ENCODE peak calls at places on chromosomes 5 and 9, in nine cellular contexts. N, J, U, X, B, E, F, M and C are unnamed samples.

GRCh38 chr9:33117306-33117705 is 40.8 kb upstream of the SMU1 start:
- DNase-seq in X (no peak), B (no peak), F (peak), E (no peak), U (peak), J (no peak), N (no peak), M (peak), C (no peak)

GRCh38 chr5:5105531-5105930 is 34.6 kb upstream of the ADAMTS16 start:
- DNase-seq in U (no peak), X (peak), B (no peak), N (no peak), J (no peak), E (no peak), F (peak), M (no peak), C (no peak)

GRCh38 chr5:82521431-82522051 is 243.4 kb upstream of the RPS23 start:
- DNase-seq in N (no peak), U (no peak), F (no peak), B (no peak), X (no peak), J (no peak), M (no peak), E (no peak), C (no peak)

GRCh38 chr5:142368529-142368928 is 43.7 kb upstream of the SPRY4 start:
- DNase-seq in U (no peak), F (no peak), J (no peak), X (no peak), E (no peak), M (no peak), B (no peak), N (no peak), C (no peak)

GRCh38 chr9:18939943-18940342 is 93.1 kb downstream of the SAXO1 start:
- DNase-seq in B (no peak), M (no peak), F (no peak), N (no peak), X (no peak), J (no peak), U (no peak), E (no peak), C (no peak)

GRCh38 chr9:108093773-108094675 is 604.5 kb upstream of the KLF4 start:
- DNase-seq in U (peak), E (peak), J (no peak), B (no peak), N (no peak), X (peak), F (peak), M (peak), C (no peak)

GRCh38 chr9:111965566-111966019 is 69.0 kb downstream of the UGCG start:
- DNase-seq in M (peak), B (no peak), N (no peak), J (no peak), E (peak), U (peak), X (peak), F (peak), C (no peak)

GRCh38 chr5:173217626-173218397 is 17.2 kb downstream of the NKX2-5 start:
- DNase-seq in N (peak), J (no peak), X (no peak), U (no peak), B (no peak), M (no peak), F (no peak), E (no peak), C (no peak)

GRCh38 chr5:77640577-77641396 is 2.3 kb upstream of the OTP start:
- DNase-seq in M (no peak), U (no peak), B (no peak), F (no peak), N (no peak), X (no peak), J (no peak), E (no peak), C (no peak)

GRCh38 chr9:75914936-75915335 is 24.5 kb downstream of the PCSK5 start:
- DNase-seq in N (no peak), E (no peak), F (no peak), U (no peak), B (no peak), X (no peak), J (no peak), M (no peak), C (no peak)

GRCh38 chr5:6450235-6450860 is 1.7 kb downstream of the UBE2QL1 start:
- DNase-seq in F (no peak), M (no peak), X (no peak), U (no peak), J (no peak), B (no peak), N (no peak), E (no peak), C (no peak)

GRCh38 chr9:95005276-95006141 is 279.0 kb downstream of the AOPEP start:
- DNase-seq in M (peak), N (no peak), J (no peak), E (peak), B (no peak), U (peak), X (peak), F (no peak), C (no peak)

GRCh38 chr9:125683486-125683885 is 23.5 kb downstream of the MAPKAP1 start:
- DNase-seq in U (peak), E (no peak), X (no peak), B (no peak), M (peak), N (no peak), J (no peak), F (no peak), C (no peak)

GRCh38 chr9:72788966-72789365 is 163.9 kb downstream of the ALDH1A1 start:
- DNase-seq in U (no peak), E (no peak), X (no peak), M (no peak), J (no peak), F (no peak), B (no peak), N (no peak), C (no peak)

GRCh38 chr9:86494644-86495081 is 140.5 kb upstream of the TUT7 start:
- DNase-seq in E (peak), U (peak), N (no peak), J (no peak), X (peak), B (no peak), M (peak), F (peak), C (no peak)

GRCh38 chr9:223167-223566 is 8.5 kb downstream of the DOCK8 start:
- DNase-seq in N (no peak), F (no peak), E (no peak), B (no peak), U (no peak), M (peak), J (no peak), X (no peak), C (no peak)

GRCh38 chr5:157648275-157648990 is 3.8 kb downstream of the SOX30 start:
- DNase-seq in J (no peak), X (no peak), N (no peak), E (no peak), F (peak), U (peak), B (no peak), M (no peak), C (no peak)

GRCh38 chr5:165892383-165892782 is 2387.0 kb downstream of the MAT2B start:
- DNase-seq in J (no peak), E (no peak), F (no peak), B (no peak), N (no peak), X (no peak), U (no peak), M (peak), C (no peak)